ENCODE peak calls at places on chromosomes 3 and 15, in six cellular contexts. One of them, this sample, is unnamed. For H3K4me1, H3K27me3 and H3K9me3, the result is how much of the 10 kb centered on the place peaks cover.

GRCh38 chr3:172332256-172333041 is 115.8 kb downstream of the GHSR start:
- DNase-seq in naive thymus-derived CD4-positive, alpha-beta T cell: peak
- DNase-seq in NT2/D1: peak
- DNase-seq in HCT116: no peak
- DNase-seq in CD8-positive, alpha-beta T cell: peak
- DNase-seq in stomach: peak
- DNase-seq in this sample: peak

GRCh38 chr15:71634820-71635219 is 175.5 kb upstream of the NR2E3 start:
- DNase-seq in HCT116: no peak
- DNase-seq in NT2/D1: peak
- DNase-seq in stomach: no peak
- DNase-seq in CD8-positive, alpha-beta T cell: no peak
- DNase-seq in naive thymus-derived CD4-positive, alpha-beta T cell: no peak
- DNase-seq in this sample: no peak

GRCh38 chr15:72902245-72902928 is 118.8 kb upstream of the ADPGK start:
- DNase-seq in HCT116: no peak
- DNase-seq in CD8-positive, alpha-beta T cell: no peak
- DNase-seq in naive thymus-derived CD4-positive, alpha-beta T cell: no peak
- DNase-seq in stomach: peak
- DNase-seq in NT2/D1: no peak
- DNase-seq in this sample: no peak

GRCh38 chr15:74594455-74594854 is 21.2 kb upstream of the CLK3 start:
- DNase-seq in HCT116: no peak
- DNase-seq in NT2/D1: no peak
- DNase-seq in CD8-positive, alpha-beta T cell: no peak
- DNase-seq in stomach: no peak
- DNase-seq in naive thymus-derived CD4-positive, alpha-beta T cell: no peak
- DNase-seq in this sample: no peak

GRCh38 chr3:170992854-170993253 is 33.7 kb downstream of the SLC2A2 start:
- DNase-seq in naive thymus-derived CD4-positive, alpha-beta T cell: no peak
- DNase-seq in HCT116: no peak
- DNase-seq in NT2/D1: no peak
- DNase-seq in CD8-positive, alpha-beta T cell: no peak
- DNase-seq in stomach: no peak
- DNase-seq in this sample: no peak

GRCh38 chr3:161913786-161914389 is 417.3 kb downstream of the OTOL1 start:
- DNase-seq in stomach: no peak
- DNase-seq in naive thymus-derived CD4-positive, alpha-beta T cell: no peak
- DNase-seq in NT2/D1: no peak
- DNase-seq in CD8-positive, alpha-beta T cell: no peak
- DNase-seq in HCT116: no peak
- DNase-seq in this sample: no peak

GRCh38 chr3:72255736-72256559 is 471.0 kb upstream of the PROK2 start:
- DNase-seq in naive thymus-derived CD4-positive, alpha-beta T cell: peak
- DNase-seq in HCT116: no peak
- DNase-seq in NT2/D1: no peak
- DNase-seq in stomach: peak
- DNase-seq in CD8-positive, alpha-beta T cell: no peak
- DNase-seq in this sample: peak

GRCh38 chr15:43099105-43099845 is 6.6 kb downstream of the UBR1 start:
- DNase-seq in stomach: no peak
- DNase-seq in CD8-positive, alpha-beta T cell: no peak
- DNase-seq in NT2/D1: no peak
- DNase-seq in naive thymus-derived CD4-positive, alpha-beta T cell: no peak
- DNase-seq in HCT116: no peak
- DNase-seq in this sample: no peak

GRCh38 chr3:177802151-177802900 is 605.0 kb upstream of the TBL1XR1 start:
- DNase-seq in naive thymus-derived CD4-positive, alpha-beta T cell: no peak
- DNase-seq in CD8-positive, alpha-beta T cell: no peak
- DNase-seq in stomach: no peak
- DNase-seq in HCT116: no peak
- DNase-seq in NT2/D1: no peak
- DNase-seq in this sample: no peak

GRCh38 chr15:20348291-20348899 is 193.2 kb downstream of the GOLGA6L6 start:
- DNase-seq in stomach: no peak
- DNase-seq in CD8-positive, alpha-beta T cell: no peak
- DNase-seq in naive thymus-derived CD4-positive, alpha-beta T cell: no peak
- DNase-seq in HCT116: no peak
- DNase-seq in NT2/D1: no peak
- DNase-seq in this sample: no peak

GRCh38 chr3:42043116-42043796 is 47.9 kb upstream of the TRAK1 start:
- DNase-seq in HCT116: no peak
- DNase-seq in naive thymus-derived CD4-positive, alpha-beta T cell: no peak
- DNase-seq in stomach: no peak
- DNase-seq in CD8-positive, alpha-beta T cell: no peak
- DNase-seq in NT2/D1: peak
- DNase-seq in this sample: no peak

GRCh38 chr15:34809186-34809585 is 13.8 kb upstream of the ACTC1 start:
- DNase-seq in stomach: no peak
- DNase-seq in naive thymus-derived CD4-positive, alpha-beta T cell: no peak
- DNase-seq in NT2/D1: no peak
- DNase-seq in HCT116: no peak
- DNase-seq in CD8-positive, alpha-beta T cell: no peak
- DNase-seq in this sample: no peak

GRCh38 chr3:66037330-66037985 is 1.3 kb downstream of the MAGI1 start:
- DNase-seq in HCT116: no peak
- DNase-seq in CD8-positive, alpha-beta T cell: no peak
- DNase-seq in naive thymus-derived CD4-positive, alpha-beta T cell: no peak
- DNase-seq in NT2/D1: peak
- DNase-seq in stomach: peak
- DNase-seq in this sample: no peak

GRCh38 chr3:40363681-40364080 is 23.3 kb upstream of the ENTPD3 start:
- DNase-seq in stomach: no peak
- DNase-seq in NT2/D1: no peak
- DNase-seq in CD8-positive, alpha-beta T cell: no peak
- DNase-seq in naive thymus-derived CD4-positive, alpha-beta T cell: no peak
- DNase-seq in HCT116: no peak
- DNase-seq in this sample: no peak

GRCh38 chr3:37996785-37997301 is 6.3 kb downstream of the VILL start:
- DNase-seq in naive thymus-derived CD4-positive, alpha-beta T cell: peak
- DNase-seq in NT2/D1: peak
- DNase-seq in CD8-positive, alpha-beta T cell: peak
- DNase-seq in stomach: peak
- DNase-seq in HCT116: peak
- DNase-seq in this sample: peak

GRCh38 chr3:160968731-160969130 is 136.4 kb downstream of the B3GALNT1 start:
- DNase-seq in HCT116: no peak
- DNase-seq in naive thymus-derived CD4-positive, alpha-beta T cell: no peak
- DNase-seq in CD8-positive, alpha-beta T cell: no peak
- DNase-seq in stomach: no peak
- DNase-seq in NT2/D1: no peak
- DNase-seq in this sample: no peak

GRCh38 chr15:88242586-88242985 is 14.0 kb downstream of the NTRK3 start:
- DNase-seq in stomach: no peak
- DNase-seq in naive thymus-derived CD4-positive, alpha-beta T cell: no peak
- DNase-seq in CD8-positive, alpha-beta T cell: no peak
- DNase-seq in HCT116: no peak
- DNase-seq in NT2/D1: no peak
- DNase-seq in this sample: no peak

GRCh38 chr15:99058421-99058870 is 46.4 kb upstream of the SYNM start:
- DNase-seq in CD8-positive, alpha-beta T cell: no peak
- DNase-seq in naive thymus-derived CD4-positive, alpha-beta T cell: no peak
- DNase-seq in HCT116: no peak
- DNase-seq in NT2/D1: no peak
- DNase-seq in stomach: no peak
- DNase-seq in this sample: no peak

GRCh38 chr3:62559831-62560445 is 186.6 kb upstream of the FEZF2 start:
- DNase-seq in NT2/D1: no peak
- DNase-seq in stomach: no peak
- DNase-seq in HCT116: peak
- DNase-seq in naive thymus-derived CD4-positive, alpha-beta T cell: no peak
- DNase-seq in CD8-positive, alpha-beta T cell: no peak
- DNase-seq in this sample: no peak

GRCh38 chr15:47399100-47399499 is 318.2 kb upstream of the SEMA6D start:
- DNase-seq in stomach: no peak
- DNase-seq in HCT116: no peak
- DNase-seq in naive thymus-derived CD4-positive, alpha-beta T cell: no peak
- DNase-seq in NT2/D1: no peak
- DNase-seq in CD8-positive, alpha-beta T cell: no peak
- DNase-seq in this sample: no peak

DNA sequence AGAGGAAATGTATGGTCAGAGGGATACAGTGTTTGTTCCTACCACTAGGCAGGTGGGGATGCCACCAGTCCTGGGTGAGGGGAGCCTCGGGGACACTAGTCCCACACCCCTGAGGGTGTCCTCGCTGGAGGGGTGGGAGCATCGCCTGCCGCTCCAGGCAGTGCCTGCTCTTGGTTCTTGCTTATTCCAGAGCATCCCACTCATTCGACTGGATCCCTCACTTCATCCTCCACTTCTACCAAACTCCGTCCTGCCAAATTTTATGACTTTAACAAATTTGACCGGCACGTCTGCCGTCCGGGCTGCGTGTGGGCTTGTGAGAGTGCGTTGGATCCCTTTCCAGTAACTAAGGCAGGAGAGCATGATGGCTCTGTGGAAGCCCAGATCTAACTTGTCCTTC is 34.8 kb downstream of the MGLL start:
- DNase-seq in stomach: no peak
- DNase-seq in naive thymus-derived CD4-positive, alpha-beta T cell: no peak
- DNase-seq in NT2/D1: no peak
- DNase-seq in HCT116: no peak
- DNase-seq in CD8-positive, alpha-beta T cell: no peak
- DNase-seq in this sample: no peak
- H3K4me1 ChIP-seq in stomach: half or more
- H3K4me1 ChIP-seq in naive thymus-derived CD4-positive, alpha-beta T cell: under half
- H3K4me1 ChIP-seq in NT2/D1: under half
- H3K4me1 ChIP-seq in HCT116: under half
- H3K4me1 ChIP-seq in CD8-positive, alpha-beta T cell: under half
- H3K4me1 ChIP-seq in this sample: under half

DNA sequence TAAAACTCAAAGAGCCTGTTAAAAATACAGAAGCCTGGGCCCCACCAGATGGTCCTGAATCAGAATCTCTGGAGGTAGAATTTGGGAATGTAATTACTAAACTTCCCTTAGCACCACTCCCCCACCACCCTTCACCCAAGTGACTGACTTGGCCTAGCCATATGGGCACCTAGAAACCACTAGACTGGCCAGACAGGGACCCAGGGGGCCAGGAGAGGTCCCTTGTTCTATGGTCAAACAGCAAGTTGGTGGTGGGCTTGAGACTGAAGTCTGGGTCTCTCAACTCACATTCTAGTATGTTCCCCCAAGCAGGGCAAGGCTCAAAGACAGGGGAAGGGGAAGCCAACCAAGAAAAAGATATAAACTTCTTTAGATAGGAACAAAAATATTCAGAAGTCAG is 301.5 kb upstream of the TLE3 start:
- DNase-seq in stomach: no peak
- DNase-seq in CD8-positive, alpha-beta T cell: no peak
- DNase-seq in HCT116: no peak
- DNase-seq in naive thymus-derived CD4-positive, alpha-beta T cell: no peak
- DNase-seq in NT2/D1: no peak
- DNase-seq in this sample: no peak
- H3K27me3 ChIP-seq in stomach: under half
- H3K27me3 ChIP-seq in CD8-positive, alpha-beta T cell: under half
- H3K27me3 ChIP-seq in HCT116: half or more
- H3K27me3 ChIP-seq in naive thymus-derived CD4-positive, alpha-beta T cell: under half
- H3K27me3 ChIP-seq in NT2/D1: under half
- H3K27me3 ChIP-seq in this sample: under half

DNA sequence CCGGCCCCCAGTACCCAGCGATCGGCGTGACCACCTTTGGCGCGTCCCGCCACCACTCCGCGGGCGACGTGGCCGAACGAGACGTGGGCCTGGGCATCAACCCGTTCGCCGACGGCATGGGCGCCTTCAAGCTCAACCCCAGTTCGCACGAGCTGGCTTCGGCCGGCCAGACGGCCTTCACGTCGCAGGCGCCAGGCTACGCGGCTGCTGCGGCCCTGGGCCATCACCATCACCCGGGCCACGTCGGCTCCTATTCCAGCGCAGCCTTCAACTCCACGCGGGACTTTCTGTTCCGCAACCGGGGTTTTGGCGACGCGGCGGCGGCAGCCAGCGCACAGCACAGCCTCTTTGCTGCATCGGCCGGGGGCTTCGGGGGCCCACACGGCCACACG is 957 bp downstream of the ZIC1 start:
- DNase-seq in CD8-positive, alpha-beta T cell: no peak
- DNase-seq in naive thymus-derived CD4-positive, alpha-beta T cell: no peak
- DNase-seq in stomach: no peak
- DNase-seq in NT2/D1: no peak
- DNase-seq in HCT116: no peak
- DNase-seq in this sample: no peak
- H3K9me3 ChIP-seq in CD8-positive, alpha-beta T cell: under half
- H3K9me3 ChIP-seq in naive thymus-derived CD4-positive, alpha-beta T cell: under half
- H3K9me3 ChIP-seq in stomach: under half
- H3K9me3 ChIP-seq in NT2/D1: under half
- H3K9me3 ChIP-seq in HCT116: under half
- H3K9me3 ChIP-seq in this sample: under half

GRCh38 chr3:50587806-50588758 is 18.8 kb downstream of the HEMK1 start:
- DNase-seq in NT2/D1: no peak
- DNase-seq in stomach: no peak
- DNase-seq in CD8-positive, alpha-beta T cell: no peak
- DNase-seq in HCT116: no peak
- DNase-seq in naive thymus-derived CD4-positive, alpha-beta T cell: no peak
- DNase-seq in this sample: peak

GRCh38 chr3:50584391-50584790 is 15.1 kb downstream of the HEMK1 start:
- DNase-seq in HCT116: no peak
- DNase-seq in NT2/D1: no peak
- DNase-seq in naive thymus-derived CD4-positive, alpha-beta T cell: no peak
- DNase-seq in stomach: no peak
- DNase-seq in CD8-positive, alpha-beta T cell: no peak
- DNase-seq in this sample: no peak

GRCh38 chr3:50587373-50587772 is 18.1 kb downstream of the HEMK1 start:
- DNase-seq in HCT116: no peak
- DNase-seq in naive thymus-derived CD4-positive, alpha-beta T cell: no peak
- DNase-seq in stomach: no peak
- DNase-seq in CD8-positive, alpha-beta T cell: no peak
- DNase-seq in NT2/D1: no peak
- DNase-seq in this sample: no peak

GRCh38 chr3:50586763-50587070 is 17.4 kb downstream of the HEMK1 start:
- DNase-seq in HCT116: no peak
- DNase-seq in naive thymus-derived CD4-positive, alpha-beta T cell: no peak
- DNase-seq in stomach: no peak
- DNase-seq in CD8-positive, alpha-beta T cell: no peak
- DNase-seq in NT2/D1: no peak
- DNase-seq in this sample: peak

GRCh38 chr3:50585919-50586762 is 16.8 kb downstream of the HEMK1 start:
- DNase-seq in CD8-positive, alpha-beta T cell: no peak
- DNase-seq in stomach: no peak
- DNase-seq in naive thymus-derived CD4-positive, alpha-beta T cell: no peak
- DNase-seq in HCT116: no peak
- DNase-seq in NT2/D1: no peak
- DNase-seq in this sample: no peak
- H3K4me1 ChIP-seq in CD8-positive, alpha-beta T cell: half or more
- H3K4me1 ChIP-seq in stomach: under half
- H3K4me1 ChIP-seq in naive thymus-derived CD4-positive, alpha-beta T cell: under half
- H3K4me1 ChIP-seq in HCT116: under half
- H3K4me1 ChIP-seq in NT2/D1: under half
- H3K4me1 ChIP-seq in this sample: half or more

GRCh38 chr15:45131510-45131909 is 1.7 kb downstream of the DUOX1 start:
- DNase-seq in CD8-positive, alpha-beta T cell: no peak
- DNase-seq in naive thymus-derived CD4-positive, alpha-beta T cell: no peak
- DNase-seq in stomach: no peak
- DNase-seq in HCT116: no peak
- DNase-seq in NT2/D1: no peak
- DNase-seq in this sample: no peak
- H3K27me3 ChIP-seq in CD8-positive, alpha-beta T cell: under half
- H3K27me3 ChIP-seq in naive thymus-derived CD4-positive, alpha-beta T cell: under half
- H3K27me3 ChIP-seq in stomach: half or more
- H3K27me3 ChIP-seq in HCT116: under half
- H3K27me3 ChIP-seq in NT2/D1: under half
- H3K27me3 ChIP-seq in this sample: under half